ENCODE peak calls at places on chromosomes 1 and 21, in six cellular contexts. A, H, K, Q, Z and F are unnamed samples.

GRCh38 chr1:64624446-64624766 is 120.5 kb upstream of the RAVER2 start:
- DNase-seq in Z (no peak), H (no peak), A (no peak), Q (no peak), K (peak; percentile 16), F (no peak)

GRCh38 chr1:231571904-231572303 is 43.4 kb downstream of the TSNAX start:
- DNase-seq in K (no peak), Z (no peak), Q (no peak), H (no peak), A (no peak), F (no peak)

GRCh38 chr1:63326473-63327380 is 4.4 kb downstream of the FOXD3 start:
- DNase-seq in H (no peak), A (no peak), Z (no peak), Q (peak; percentile 59), K (peak; percentile 55), F (no peak)

GRCh38 chr21:35020902-35021301 is 28.2 kb downstream of the RUNX1 start:
- DNase-seq in Q (no peak), A (no peak), H (no peak), Z (no peak), K (no peak), F (no peak)

GRCh38 chr1:8091691-8092090 is 65.6 kb upstream of the ERRFI1 start:
- DNase-seq in K (no peak), H (no peak), Q (no peak), Z (no peak), A (no peak), F (no peak)

GRCh38 chr1:234686035-234686434 is 76.1 kb upstream of the IRF2BP2 start:
- DNase-seq in Q (no peak), Z (no peak), K (no peak), A (peak; percentile 37), H (no peak), F (peak; percentile 28)

GRCh38 chr1:26838474-26839338 is 12.2 kb downstream of the ZDHHC18 start:
- DNase-seq in A (no peak), Q (no peak), Z (peak; percentile 78), H (peak; percentile 82), K (no peak), F (no peak)

GRCh38 chr1:181161170-181161870 is 72.8 kb downstream of the IER5 start:
- DNase-seq in Q (no peak), Z (no peak), H (no peak), K (no peak), A (no peak), F (peak; percentile 65)

GRCh38 chr21:44699502-44700001 is 2.6 kb downstream of the KRTAP10-12 start:
- DNase-seq in K (peak; percentile 32), Z (no peak), A (no peak), Q (no peak), H (no peak), F (no peak)

GRCh38 chr1:25573591-25573930 is 30.2 kb downstream of the LDLRAP1 start:
- DNase-seq in Z (peak; percentile 34), A (no peak), Q (no peak), K (no peak), H (no peak), F (no peak)

GRCh38 chr1:31111290-31111951 is 45.9 kb upstream of the PUM1 start:
- DNase-seq in A (no peak), H (no peak), K (no peak), Z (no peak), Q (peak; percentile 55), F (peak; percentile 74)

GRCh38 chr1:165050246-165050645 is 306.3 kb downstream of the LMX1A start:
- DNase-seq in Z (no peak), K (no peak), Q (no peak), H (no peak), A (no peak), F (no peak)

GRCh38 chr1:8083739-8084484 is 57.8 kb upstream of the ERRFI1 start:
- DNase-seq in Q (no peak), H (no peak), Z (peak; percentile 95), K (no peak), A (no peak), F (no peak)

GRCh38 chr1:219573960-219574359 is 38.9 kb downstream of the ZC3H11B start:
- DNase-seq in A (no peak), H (no peak), Q (no peak), Z (no peak), K (no peak), F (no peak)

GRCh38 chr21:25002676-25003075 is 604.6 kb downstream of the MRPL39 start:
- DNase-seq in H (no peak), A (no peak), K (no peak), Z (no peak), Q (no peak), F (no peak)

GRCh38 chr1:100034465-100034864 is 64.7 kb downstream of the SLC35A3 start:
- DNase-seq in Z (peak; percentile 41), Q (no peak), H (no peak), K (peak; percentile 68), A (no peak), F (no peak)

GRCh38 chr1:230255991-230256390 is 170.1 kb downstream of the PGBD5 start:
- DNase-seq in A (no peak), K (no peak), Z (no peak), H (no peak), Q (no peak), F (no peak)

GRCh38 chr1:30397576-30397975 is 325.8 kb downstream of the MATN1 start:
- DNase-seq in H (no peak), A (no peak), K (no peak), Q (no peak), Z (no peak), F (no peak)

GRCh38 chr1:220843481-220844011 is 35.7 kb upstream of the HLX start:
- DNase-seq in A (no peak), K (no peak), Q (no peak), Z (no peak), H (no peak), F (no peak)

GRCh38 chr1:239123243-239123642 is 263.1 kb upstream of the CHRM3 start:
- DNase-seq in K (no peak), A (no peak), Z (no peak), Q (no peak), H (no peak), F (no peak)

GRCh38 chr1:47694011-47694890 is 256.4 kb downstream of the FOXD2 start:
- DNase-seq in H (no peak), A (no peak), Q (peak; percentile 27), Z (no peak), K (peak; percentile 45), F (no peak)

GRCh38 chr1:210366767-210367166 is 38.1 kb downstream of the HHAT start:
- DNase-seq in K (no peak), A (no peak), Z (peak; percentile 86), H (no peak), Q (no peak), F (no peak)

GRCh38 chr1:244163131-244163530 is 112.0 kb downstream of the ZBTB18 start:
- DNase-seq in Q (no peak), A (no peak), K (no peak), Z (no peak), H (no peak), F (no peak)

GRCh38 chr1:6474815-6475282 is 8.9 kb upstream of the TNFRSF25 start:
- DNase-seq in Q (peak; percentile 53), A (no peak), H (no peak), Z (no peak), K (no peak), F (no peak)

DNA sequence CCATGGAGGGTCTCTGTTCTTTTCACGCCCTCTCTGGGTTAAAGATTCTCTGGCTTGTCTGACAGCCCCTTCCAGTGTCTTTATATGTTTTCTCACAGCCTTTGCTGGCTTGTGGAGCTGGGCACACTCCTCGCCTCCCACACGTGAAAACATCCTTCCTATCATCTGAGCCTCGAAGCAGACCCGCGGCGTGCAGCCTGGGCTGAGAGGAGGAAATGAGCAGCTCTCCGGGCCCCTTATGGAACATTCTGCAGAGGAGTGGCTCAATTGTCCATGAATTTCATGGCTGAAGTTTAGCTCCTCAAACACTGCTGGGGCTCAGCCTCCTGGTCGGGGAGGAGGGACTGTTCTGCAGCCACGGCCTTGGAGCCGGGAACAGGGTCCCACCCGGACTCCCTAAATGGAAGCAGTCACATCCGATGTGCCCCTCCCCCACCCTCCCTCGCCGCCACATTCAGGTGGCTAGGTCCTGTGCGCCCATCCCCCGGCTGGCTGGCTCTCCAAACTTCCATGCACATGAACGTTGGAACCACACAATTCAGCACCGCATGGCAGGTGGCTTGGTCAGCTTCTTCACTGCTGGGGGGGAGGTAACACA is 15.1 kb upstream of the PDE9A start:
- DNase-seq in H (no peak), Q (no peak), A (no peak), Z (no peak), K (no peak), F (no peak)
- TF ChIP-seq GABPA in H (no peak), Q (no peak), A (no peak), Z (no peak), K (no peak), F (no peak)

GRCh38 chr1:235950318-235950717 is 83.6 kb upstream of the LYST start:
- DNase-seq in H (no peak), Q (no peak), Z (no peak), A (no peak), K (no peak), F (no peak)
- TF ChIP-seq GABPA in H (no peak), Q (no peak), Z (no peak), A (no peak), K (no peak), F (no peak)

GRCh38 chr1:112506731-112507130 is 2.0 kb upstream of the WNT2B start:
- DNase-seq in A (no peak), Q (no peak), Z (no peak), H (no peak), K (no peak), F (no peak)

GRCh38 chr1:112505878-112506277 is 2.9 kb upstream of the WNT2B start:
- DNase-seq in H (no peak), A (no peak), K (no peak), Q (no peak), Z (no peak), F (no peak)

GRCh38 chr1:112505400-112505785 is 3.4 kb upstream of the WNT2B start:
- DNase-seq in Q (no peak), A (no peak), K (no peak), Z (no peak), H (no peak), F (no peak)

GRCh38 chr1:112504002-112504401 is 4.8 kb upstream of the WNT2B start:
- DNase-seq in A (no peak), Q (no peak), K (no peak), Z (no peak), H (no peak), F (no peak)

GRCh38 chr1:112504666-112505399 is 3.9 kb upstream of the WNT2B start:
- DNase-seq in K (no peak), Z (no peak), A (no peak), H (no peak), Q (no peak), F (no peak)
- TF ChIP-seq GABPA in K (no peak), Z (no peak), A (no peak), H (no peak), Q (no peak), F (no peak)

DNA sequence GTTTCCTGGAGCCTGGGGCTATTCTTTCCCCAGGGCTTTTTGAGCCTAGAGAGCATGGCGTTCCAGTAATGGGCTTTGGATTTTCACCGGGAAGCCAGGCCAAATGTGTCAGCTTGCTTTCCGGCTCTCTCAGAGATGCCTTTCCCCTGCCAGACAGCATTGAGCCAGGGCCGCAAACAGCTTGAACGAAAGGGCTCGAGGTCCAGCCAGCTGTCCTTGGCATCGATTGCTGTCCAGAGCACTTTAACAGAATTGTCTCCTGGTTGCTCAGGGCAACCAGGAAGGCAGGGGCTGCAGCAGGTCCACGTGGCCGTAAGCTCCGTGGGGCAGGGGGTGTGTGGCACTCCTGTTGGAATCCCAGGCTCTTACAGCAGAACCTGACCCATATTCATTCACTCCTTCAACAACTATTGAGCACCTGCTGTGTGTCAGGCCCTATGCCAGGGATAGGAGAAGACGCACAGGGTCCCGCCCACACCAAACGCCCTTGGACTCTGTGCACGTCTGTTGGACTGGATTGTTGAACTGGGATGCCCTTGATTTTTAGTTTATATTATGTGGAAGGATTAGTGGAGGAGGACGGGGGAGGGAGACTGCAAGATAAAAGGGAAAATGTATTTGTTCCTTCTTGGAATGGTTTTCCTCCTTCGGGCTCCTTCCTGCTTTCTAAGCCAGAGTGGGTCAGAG is 38.8 kb upstream of the EFHD2 start:
- DNase-seq in Q (no peak), H (no peak), K (peak; percentile 40), A (no peak), Z (peak; percentile 61), F (no peak)
- TF ChIP-seq GABPA in Q (no peak), H (no peak), K (no peak), A (no peak), Z (no peak), F (no peak)